ENCODE peak calls at places on chromosomes 2 and 18, in eight cellular contexts. N is Peyer's patch, L is astrocyte of the spinal cord, A is stomach, K is body of pancreas, Z is left ventricle myocardium inferior, U is WTC11, M is endothelial cell. D is an unnamed sample.

GRCh38 chr2:105787376-105788318 is 42.9 kb downstream of the NCK2 start:
- DNase-seq in K (peak; percentile 69), U (no peak), A (no peak), Z (peak; percentile 44), M (no peak), L (no peak), N (no peak), D (no peak)

GRCh38 chr2:48568551-48568950 is 38.6 kb downstream of the STON1 start:
- DNase-seq in U (no peak), K (no peak), L (no peak), Z (no peak), A (no peak), N (no peak), M (no peak), D (no peak)

GRCh38 chr2:196537311-196537710 is 102.2 kb upstream of the CCDC150 start:
- DNase-seq in M (no peak), N (no peak), U (no peak), A (no peak), K (no peak), Z (no peak), L (no peak), D (no peak)

GRCh38 chr2:60560734-60561649 is 7.5 kb upstream of the BCL11A start:
- DNase-seq in N (no peak), M (no peak), K (no peak), Z (no peak), A (no peak), U (no peak), L (no peak), D (no peak)

GRCh38 chr2:20048488-20049443 is 2.7 kb downstream of the LAPTM4A start:
- DNase-seq in N (no peak), K (no peak), L (no peak), A (no peak), Z (no peak), M (no peak), U (no peak), D (no peak)

GRCh38 chr18:2914185-2914584 is 67.4 kb downstream of the EMILIN2 start:
- DNase-seq in N (no peak), L (no peak), K (no peak), M (no peak), A (no peak), U (no peak), Z (peak; percentile 66), D (no peak)

GRCh38 chr2:200618590-200619021 is 32.8 kb downstream of the AOX1 start:
- DNase-seq in K (no peak), N (no peak), M (no peak), L (peak; percentile 74), Z (no peak), U (no peak), A (no peak), D (no peak)

GRCh38 chr2:221480251-221480650 is 91.9 kb downstream of the EPHA4 start:
- DNase-seq in U (no peak), A (no peak), N (no peak), M (no peak), Z (no peak), L (no peak), K (no peak), D (no peak)

GRCh38 chr2:165328272-165328671 is 89.1 kb downstream of the SCN2A start:
- DNase-seq in Z (no peak), M (no peak), K (no peak), L (no peak), A (no peak), U (no peak), N (no peak), D (no peak)

GRCh38 chr2:110735366-110735765 is 3.0 kb downstream of the ACOXL start:
- DNase-seq in L (no peak), Z (no peak), U (peak; percentile 22), A (no peak), K (no peak), N (no peak), M (no peak), D (peak; percentile 19)

GRCh38 chr2:15521782-15522181 is 39.4 kb downstream of the NBAS start:
- DNase-seq in L (peak; percentile 12), A (no peak), N (no peak), K (no peak), M (no peak), Z (no peak), U (no peak), D (no peak)

GRCh38 chr2:224691563-224691962 is 24.6 kb downstream of the CCDC195 start:
- DNase-seq in A (no peak), N (no peak), K (no peak), U (no peak), M (no peak), L (no peak), Z (no peak), D (no peak)

DNA sequence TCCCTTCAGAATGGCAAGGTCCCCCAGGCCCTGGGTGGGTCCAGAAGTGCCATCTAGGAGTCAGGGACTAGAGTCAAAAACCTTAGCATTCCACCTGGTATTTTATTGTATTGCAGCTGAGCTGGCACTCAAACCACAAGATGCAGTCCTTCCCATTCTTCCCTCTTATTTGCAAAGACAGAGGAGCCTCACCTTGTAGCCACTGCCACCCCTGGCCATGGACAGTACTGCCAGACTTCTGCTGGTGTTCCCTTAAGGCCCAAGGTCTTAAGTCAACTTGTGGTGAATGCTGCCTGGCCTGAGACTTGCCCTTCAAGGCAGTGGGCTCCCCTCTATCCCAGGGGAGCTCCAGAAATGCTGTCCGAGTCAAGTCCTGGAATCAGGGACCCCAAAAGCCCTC is 6.9 kb downstream of the UGT1A10 start:
- DNase-seq in K (no peak), M (no peak), L (no peak), U (peak; percentile 62), A (no peak), N (peak; percentile 51), Z (no peak), D (no peak)
- TF ChIP-seq CTCF in K (no peak), M (no peak), L (peak; percentile 29), U (no peak), A (no peak), N (no peak), Z (no peak), D (no peak)

DNA sequence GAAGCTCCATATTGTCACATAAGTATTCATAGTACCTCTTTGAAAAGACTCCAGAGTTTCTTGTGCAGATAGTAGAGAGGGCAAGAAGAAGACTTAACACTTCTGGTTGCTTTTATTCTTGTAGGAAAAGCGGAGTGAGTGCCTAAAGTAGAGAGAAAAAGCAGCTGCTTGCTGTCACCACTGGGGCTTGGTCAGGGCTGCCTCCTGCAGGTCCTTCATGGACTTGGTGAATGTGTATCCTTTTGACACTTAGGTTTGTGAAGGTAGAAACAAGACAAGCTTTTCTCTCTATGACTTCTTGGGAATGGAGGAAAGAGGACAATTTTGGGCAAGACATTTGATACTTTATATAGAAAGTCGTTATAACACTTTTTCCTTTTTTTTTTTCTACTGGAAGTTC is 312.8 kb upstream of the FANCL start:
- DNase-seq in K (peak; percentile 35), L (peak; percentile 8), A (no peak), U (peak; percentile 47), N (no peak), Z (no peak), M (peak; percentile 12), D (peak; percentile 7)
- TF ChIP-seq CTCF in K (peak; percentile 17), L (no peak), A (no peak), U (no peak), N (no peak), Z (no peak), M (no peak), D (peak; percentile 19)

GRCh38 chr2:120761164-120761861 is 25.6 kb downstream of the GLI2 start:
- DNase-seq in L (no peak), M (no peak), Z (no peak), N (peak; percentile 30), K (no peak), U (peak; percentile 12), A (no peak), D (no peak)

GRCh38 chr2:120759543-120760331 is 24.1 kb downstream of the GLI2 start:
- DNase-seq in A (no peak), Z (no peak), M (no peak), K (no peak), U (peak; percentile 20), L (no peak), N (peak; percentile 14), D (no peak)

GRCh38 chr2:120761911-120762310 is 26.2 kb downstream of the GLI2 start:
- DNase-seq in U (peak; percentile 8), K (no peak), A (no peak), Z (no peak), N (peak; percentile 22), M (no peak), L (no peak), D (no peak)

GRCh38 chr2:120760446-120761135 is 24.9 kb downstream of the GLI2 start:
- DNase-seq in K (no peak), A (no peak), N (peak; percentile 21), L (no peak), M (no peak), U (peak; percentile 11), Z (peak; percentile 63), D (no peak)

DNA sequence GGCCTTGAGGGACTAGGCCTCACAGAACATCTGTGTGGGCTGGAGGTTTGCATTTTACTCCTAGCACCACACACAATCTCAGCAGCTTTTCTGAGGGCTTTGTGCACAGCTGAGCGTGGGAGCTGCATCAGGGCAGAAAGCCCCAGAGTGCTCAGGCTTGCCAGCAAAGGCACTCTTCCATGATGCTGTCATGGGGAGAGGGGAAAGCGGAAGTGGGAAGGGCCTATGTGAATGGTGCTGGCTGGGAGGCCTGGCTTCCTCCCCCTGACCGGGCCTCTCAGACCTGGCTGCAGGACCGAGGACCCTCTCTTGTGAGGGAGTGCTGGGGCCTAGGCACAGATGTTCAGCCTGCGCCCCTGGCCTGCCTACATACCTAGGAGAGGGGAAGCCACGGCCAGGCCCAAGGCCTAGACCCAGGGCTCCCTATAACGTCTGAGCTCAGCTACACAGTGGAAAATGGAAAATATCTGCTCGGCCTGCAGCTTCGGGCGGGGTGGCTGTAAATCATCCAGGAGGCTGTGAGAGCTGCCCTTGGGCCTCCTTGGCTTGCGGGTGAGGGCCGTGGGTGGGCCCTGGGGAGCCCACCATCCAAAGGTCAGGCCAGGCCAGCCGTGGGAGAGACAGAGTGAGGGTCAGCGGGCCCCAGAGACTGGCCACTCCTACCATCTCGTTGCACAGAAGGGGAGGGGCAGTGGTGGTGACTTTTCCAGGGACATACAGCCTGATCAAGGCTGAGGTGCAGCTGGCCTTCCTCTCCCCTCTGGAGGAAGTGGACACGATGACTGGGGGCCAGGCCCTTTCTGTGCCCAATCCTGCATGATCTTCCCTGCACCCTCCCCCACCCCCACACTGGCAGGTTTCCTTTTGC is 22.7 kb downstream of the GLI2 start:
- DNase-seq in U (peak; percentile 21), N (peak; percentile 50), Z (peak; percentile 73), M (no peak), A (peak; percentile 24), K (peak; percentile 23), L (peak; percentile 66), D (no peak)
- TF ChIP-seq CTCF in U (no peak), N (no peak), Z (no peak), M (no peak), A (no peak), K (no peak), L (no peak), D (no peak)

GRCh38 chr2:25204190-25204838 is 35.9 kb upstream of the POMC start:
- DNase-seq in U (peak; percentile 27), N (no peak), M (no peak), A (no peak), L (no peak), K (no peak), Z (no peak), D (no peak)
- TF ChIP-seq CTCF in U (no peak), N (no peak), M (no peak), A (no peak), L (no peak), K (no peak), Z (peak; percentile 13), D (no peak)

DNA sequence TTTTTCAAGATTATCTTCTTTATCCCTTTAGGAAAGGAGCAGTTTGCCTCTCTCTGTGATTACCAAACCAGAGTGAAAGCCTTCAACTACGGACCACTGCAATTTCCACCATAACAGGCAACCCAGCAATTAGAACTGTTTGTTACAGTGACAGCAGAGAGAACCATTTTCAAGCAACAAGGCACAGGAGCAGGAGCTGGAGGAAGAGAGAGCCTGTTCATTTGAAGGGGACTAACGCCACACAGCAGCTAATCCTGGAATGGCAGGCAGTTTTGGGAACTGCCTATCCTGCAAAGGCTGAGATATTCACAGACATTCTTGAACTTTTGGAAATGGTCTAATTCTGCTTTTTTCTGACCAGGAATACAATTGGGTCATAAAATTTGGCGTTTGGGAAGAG is 1541.9 kb upstream of the PIK3C3 start:
- DNase-seq in M (peak; percentile 56), Z (no peak), U (peak; percentile 59), N (no peak), K (no peak), L (peak; percentile 24), A (no peak), D (peak; percentile 52)
- TF ChIP-seq CTCF in M (no peak), Z (peak; percentile 40), U (peak; percentile 19), N (no peak), K (no peak), L (peak; percentile 50), A (no peak), D (peak; percentile 13)